ENCODE peak calls at places on chromosomes 2 and 18, in eight cellular contexts. One of them, this sample, is unnamed.

GRCh38 chr2:233439191-233439590 is 84.9 kb downstream of the DGKD start:
- DNase-seq in neural crest cell: no peak
- DNase-seq in fibroblast of mammary gland: peak; percentile 56
- DNase-seq in brain microvascular endothelial cell: no peak
- DNase-seq in ascending aorta: no peak
- DNase-seq in CD4-positive, alpha-beta T cell: no peak
- DNase-seq in pancreas: no peak
- DNase-seq in breast epithelium: no peak
- DNase-seq in this sample: no peak

GRCh38 chr2:24881623-24882022 is 38.4 kb downstream of the ADCY3 start:
- DNase-seq in neural crest cell: no peak
- DNase-seq in fibroblast of mammary gland: no peak
- DNase-seq in brain microvascular endothelial cell: no peak
- DNase-seq in ascending aorta: no peak
- DNase-seq in CD4-positive, alpha-beta T cell: no peak
- DNase-seq in pancreas: no peak
- DNase-seq in breast epithelium: no peak
- DNase-seq in this sample: no peak

GRCh38 chr2:171985076-171985475 is 14.7 kb upstream of the METAP1D start:
- DNase-seq in neural crest cell: no peak
- DNase-seq in fibroblast of mammary gland: no peak
- DNase-seq in brain microvascular endothelial cell: no peak
- DNase-seq in ascending aorta: no peak
- DNase-seq in CD4-positive, alpha-beta T cell: no peak
- DNase-seq in pancreas: no peak
- DNase-seq in breast epithelium: no peak
- DNase-seq in this sample: no peak

GRCh38 chr18:63963610-63964256 is 6.1 kb upstream of the SERPINB8 start:
- DNase-seq in neural crest cell: no peak
- DNase-seq in fibroblast of mammary gland: peak; percentile 73
- DNase-seq in brain microvascular endothelial cell: peak; percentile 54
- DNase-seq in ascending aorta: peak; percentile 69
- DNase-seq in CD4-positive, alpha-beta T cell: peak; percentile 25
- DNase-seq in pancreas: no peak
- DNase-seq in breast epithelium: no peak
- DNase-seq in this sample: no peak

GRCh38 chr18:3995476-3996102 is 459.5 kb downstream of the DLGAP1 start:
- DNase-seq in neural crest cell: peak; percentile 60
- DNase-seq in fibroblast of mammary gland: peak; percentile 83
- DNase-seq in brain microvascular endothelial cell: peak; percentile 33
- DNase-seq in ascending aorta: peak; percentile 71
- DNase-seq in CD4-positive, alpha-beta T cell: peak; percentile 38
- DNase-seq in pancreas: no peak
- DNase-seq in breast epithelium: no peak
- DNase-seq in this sample: peak; percentile 40

GRCh38 chr2:236054125-236054524 is 114.1 kb downstream of the GBX2 start:
- DNase-seq in neural crest cell: no peak
- DNase-seq in fibroblast of mammary gland: peak; percentile 40
- DNase-seq in brain microvascular endothelial cell: no peak
- DNase-seq in ascending aorta: no peak
- DNase-seq in CD4-positive, alpha-beta T cell: no peak
- DNase-seq in pancreas: no peak
- DNase-seq in breast epithelium: no peak
- DNase-seq in this sample: no peak

GRCh38 chr2:9460441-9461017 is 13.8 kb upstream of the IAH1 start:
- DNase-seq in neural crest cell: no peak
- DNase-seq in fibroblast of mammary gland: no peak
- DNase-seq in brain microvascular endothelial cell: no peak
- DNase-seq in ascending aorta: no peak
- DNase-seq in CD4-positive, alpha-beta T cell: no peak
- DNase-seq in pancreas: no peak
- DNase-seq in breast epithelium: no peak
- DNase-seq in this sample: no peak

GRCh38 chr18:51153659-51154371 is 43.7 kb downstream of the MEX3C start:
- DNase-seq in neural crest cell: no peak
- DNase-seq in fibroblast of mammary gland: no peak
- DNase-seq in brain microvascular endothelial cell: no peak
- DNase-seq in ascending aorta: no peak
- DNase-seq in CD4-positive, alpha-beta T cell: peak; percentile 25
- DNase-seq in pancreas: no peak
- DNase-seq in breast epithelium: no peak
- DNase-seq in this sample: no peak

GRCh38 chr2:28224648-28225471 is 167.8 kb upstream of the FOSL2 start:
- DNase-seq in neural crest cell: no peak
- DNase-seq in fibroblast of mammary gland: peak; percentile 93
- DNase-seq in brain microvascular endothelial cell: peak; percentile 18
- DNase-seq in ascending aorta: no peak
- DNase-seq in CD4-positive, alpha-beta T cell: no peak
- DNase-seq in pancreas: no peak
- DNase-seq in breast epithelium: no peak
- DNase-seq in this sample: no peak

GRCh38 chr2:160221391-160222276 is 21.6 kb upstream of the ITGB6 start:
- DNase-seq in neural crest cell: no peak
- DNase-seq in fibroblast of mammary gland: peak; percentile 80
- DNase-seq in brain microvascular endothelial cell: no peak
- DNase-seq in ascending aorta: no peak
- DNase-seq in CD4-positive, alpha-beta T cell: no peak
- DNase-seq in pancreas: no peak
- DNase-seq in breast epithelium: peak; percentile 81
- DNase-seq in this sample: no peak

GRCh38 chr18:58887613-58887963 is 22.9 kb downstream of the ZNF532 start:
- DNase-seq in neural crest cell: no peak
- DNase-seq in fibroblast of mammary gland: no peak
- DNase-seq in brain microvascular endothelial cell: peak; percentile 78
- DNase-seq in ascending aorta: peak; percentile 84
- DNase-seq in CD4-positive, alpha-beta T cell: no peak
- DNase-seq in pancreas: no peak
- DNase-seq in breast epithelium: no peak
- DNase-seq in this sample: no peak

GRCh38 chr18:11728247-11728646 is 39.2 kb downstream of the GNAL start:
- DNase-seq in neural crest cell: no peak
- DNase-seq in fibroblast of mammary gland: peak; percentile 28
- DNase-seq in brain microvascular endothelial cell: peak; percentile 15
- DNase-seq in ascending aorta: no peak
- DNase-seq in CD4-positive, alpha-beta T cell: no peak
- DNase-seq in pancreas: no peak
- DNase-seq in breast epithelium: no peak
- DNase-seq in this sample: no peak

GRCh38 chr2:47056875-47057731 is 98.0 kb downstream of the STPG4 start:
- DNase-seq in neural crest cell: no peak
- DNase-seq in fibroblast of mammary gland: peak; percentile 85
- DNase-seq in brain microvascular endothelial cell: no peak
- DNase-seq in ascending aorta: no peak
- DNase-seq in CD4-positive, alpha-beta T cell: no peak
- DNase-seq in pancreas: no peak
- DNase-seq in breast epithelium: no peak
- DNase-seq in this sample: no peak

GRCh38 chr2:96541753-96542152 is 5.2 kb downstream of the ARID5A start:
- DNase-seq in neural crest cell: no peak
- DNase-seq in fibroblast of mammary gland: no peak
- DNase-seq in brain microvascular endothelial cell: no peak
- DNase-seq in ascending aorta: no peak
- DNase-seq in CD4-positive, alpha-beta T cell: no peak
- DNase-seq in pancreas: no peak
- DNase-seq in breast epithelium: no peak
- DNase-seq in this sample: no peak

GRCh38 chr2:176139170-176139611 is 9.7 kb downstream of the HOXD8 start:
- DNase-seq in neural crest cell: no peak
- DNase-seq in fibroblast of mammary gland: peak; percentile 59
- DNase-seq in brain microvascular endothelial cell: no peak
- DNase-seq in ascending aorta: peak; percentile 56
- DNase-seq in CD4-positive, alpha-beta T cell: no peak
- DNase-seq in pancreas: no peak
- DNase-seq in breast epithelium: no peak
- DNase-seq in this sample: no peak

GRCh38 chr2:149448315-149448714 is 117.9 kb downstream of the LYPD6 start:
- DNase-seq in neural crest cell: no peak
- DNase-seq in fibroblast of mammary gland: no peak
- DNase-seq in brain microvascular endothelial cell: no peak
- DNase-seq in ascending aorta: no peak
- DNase-seq in CD4-positive, alpha-beta T cell: no peak
- DNase-seq in pancreas: no peak
- DNase-seq in breast epithelium: no peak
- DNase-seq in this sample: no peak

GRCh38 chr2:191497822-191498221 is 180.1 kb upstream of the NABP1 start:
- DNase-seq in neural crest cell: no peak
- DNase-seq in fibroblast of mammary gland: no peak
- DNase-seq in brain microvascular endothelial cell: no peak
- DNase-seq in ascending aorta: no peak
- DNase-seq in CD4-positive, alpha-beta T cell: no peak
- DNase-seq in pancreas: no peak
- DNase-seq in breast epithelium: no peak
- DNase-seq in this sample: no peak

GRCh38 chr2:191499874-191500565 is 177.9 kb upstream of the NABP1 start:
- DNase-seq in neural crest cell: no peak
- DNase-seq in fibroblast of mammary gland: peak; percentile 76
- DNase-seq in brain microvascular endothelial cell: no peak
- DNase-seq in ascending aorta: no peak
- DNase-seq in CD4-positive, alpha-beta T cell: no peak
- DNase-seq in pancreas: no peak
- DNase-seq in breast epithelium: no peak
- DNase-seq in this sample: no peak

GRCh38 chr2:191500566-191501389 is 177.2 kb upstream of the NABP1 start:
- DNase-seq in neural crest cell: no peak
- DNase-seq in fibroblast of mammary gland: no peak
- DNase-seq in brain microvascular endothelial cell: no peak
- DNase-seq in ascending aorta: no peak
- DNase-seq in CD4-positive, alpha-beta T cell: no peak
- DNase-seq in pancreas: peak; percentile 59
- DNase-seq in breast epithelium: no peak
- DNase-seq in this sample: no peak

GRCh38 chr2:191499050-191499449 is 178.9 kb upstream of the NABP1 start:
- DNase-seq in neural crest cell: no peak
- DNase-seq in fibroblast of mammary gland: no peak
- DNase-seq in brain microvascular endothelial cell: no peak
- DNase-seq in ascending aorta: no peak
- DNase-seq in CD4-positive, alpha-beta T cell: no peak
- DNase-seq in pancreas: no peak
- DNase-seq in breast epithelium: no peak
- DNase-seq in this sample: no peak

DNA sequence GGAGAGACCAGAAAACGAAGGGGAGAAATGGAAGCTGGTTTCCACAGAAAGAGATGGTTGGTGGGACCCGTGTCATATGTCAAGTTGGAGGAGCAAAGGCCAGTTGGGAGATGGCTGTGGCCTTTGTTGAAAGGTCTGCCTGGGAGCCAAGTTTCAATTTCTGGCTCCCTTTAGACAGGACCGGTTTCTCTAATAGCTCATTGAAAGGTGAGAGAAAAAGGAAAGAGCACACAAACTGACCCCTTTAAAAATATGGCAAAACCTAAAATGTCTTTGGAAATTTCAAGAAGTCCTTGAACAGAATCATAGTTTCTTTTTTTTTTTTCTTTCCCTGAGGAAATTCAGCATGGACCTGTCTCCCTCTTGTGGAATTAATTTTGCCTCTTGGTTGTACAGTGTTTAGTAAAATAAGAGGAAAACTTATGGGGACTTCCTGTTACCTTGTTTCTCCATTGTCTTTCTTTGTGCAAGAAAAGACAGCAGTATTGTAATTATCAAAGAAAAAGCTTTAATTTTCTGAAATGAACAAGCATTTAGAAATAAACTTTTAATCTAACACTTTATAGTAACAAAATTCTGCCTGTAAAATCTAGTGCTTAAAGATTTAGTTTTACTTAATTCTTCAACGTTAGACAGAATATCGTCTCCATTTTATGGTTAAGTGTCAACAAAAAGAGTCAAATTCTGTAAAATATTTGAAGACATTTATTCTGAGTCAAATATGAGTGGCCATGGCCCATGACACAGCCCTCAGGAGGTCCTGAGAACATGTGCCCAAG is 176.4 kb upstream of the NABP1 start:
- DNase-seq in neural crest cell: no peak
- DNase-seq in fibroblast of mammary gland: peak; percentile 75
- DNase-seq in brain microvascular endothelial cell: peak; percentile 11
- DNase-seq in ascending aorta: no peak
- DNase-seq in CD4-positive, alpha-beta T cell: no peak
- DNase-seq in pancreas: no peak
- DNase-seq in breast epithelium: no peak
- DNase-seq in this sample: no peak
- TF ChIP-seq CTCF in neural crest cell: peak; percentile 71
- TF ChIP-seq CTCF in fibroblast of mammary gland: peak; percentile 74
- TF ChIP-seq CTCF in brain microvascular endothelial cell: peak; percentile 48
- TF ChIP-seq CTCF in ascending aorta: peak; percentile 75
- TF ChIP-seq CTCF in CD4-positive, alpha-beta T cell: no peak
- TF ChIP-seq CTCF in pancreas: peak; percentile 60
- TF ChIP-seq CTCF in breast epithelium: peak; percentile 68
- TF ChIP-seq CTCF in this sample: no peak

DNA sequence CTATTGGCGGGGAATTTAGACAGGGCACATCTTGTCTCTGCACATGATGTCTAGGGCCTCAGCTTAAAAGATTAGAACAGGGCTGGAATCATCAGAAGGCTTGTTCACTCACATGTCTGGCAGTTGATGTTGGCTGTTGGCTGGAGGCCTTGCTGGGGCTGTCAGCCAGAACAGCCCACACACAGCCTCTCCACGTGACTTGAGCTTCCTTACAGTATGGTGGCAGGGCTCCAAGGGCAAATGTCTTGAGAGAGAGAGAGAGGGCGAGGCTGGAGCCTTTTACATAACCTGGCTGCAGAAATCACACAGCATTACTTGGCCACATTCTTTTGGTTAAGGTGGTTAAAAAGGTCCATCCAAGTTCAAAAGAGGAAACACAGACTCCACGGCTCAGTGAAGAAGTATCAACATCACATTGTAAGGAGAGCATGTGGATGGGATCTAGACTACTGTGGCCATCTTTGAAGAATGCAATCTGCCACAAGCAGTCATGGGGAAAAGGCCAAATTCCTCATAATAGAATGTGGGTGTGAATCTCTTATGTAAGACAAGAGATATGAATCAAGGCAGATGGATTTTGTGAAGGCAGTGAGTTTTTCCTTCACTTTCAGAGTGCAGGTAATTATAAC is 30.4 kb downstream of the SRSF7 start:
- DNase-seq in neural crest cell: no peak
- DNase-seq in fibroblast of mammary gland: peak; percentile 97
- DNase-seq in brain microvascular endothelial cell: peak; percentile 92
- DNase-seq in ascending aorta: peak; percentile 78
- DNase-seq in CD4-positive, alpha-beta T cell: no peak
- DNase-seq in pancreas: no peak
- DNase-seq in breast epithelium: peak; percentile 73
- DNase-seq in this sample: peak; percentile 42
- TF ChIP-seq CTCF in neural crest cell: no peak
- TF ChIP-seq CTCF in fibroblast of mammary gland: no peak
- TF ChIP-seq CTCF in brain microvascular endothelial cell: no peak
- TF ChIP-seq CTCF in ascending aorta: no peak
- TF ChIP-seq CTCF in CD4-positive, alpha-beta T cell: no peak
- TF ChIP-seq CTCF in pancreas: no peak
- TF ChIP-seq CTCF in breast epithelium: no peak
- TF ChIP-seq CTCF in this sample: no peak

GRCh38 chr2:183248866-183249567 is 124.8 kb downstream of the NUP35 start:
- DNase-seq in neural crest cell: no peak
- DNase-seq in fibroblast of mammary gland: peak; percentile 51
- DNase-seq in brain microvascular endothelial cell: peak; percentile 4
- DNase-seq in ascending aorta: no peak
- DNase-seq in CD4-positive, alpha-beta T cell: no peak
- DNase-seq in pancreas: no peak
- DNase-seq in breast epithelium: no peak
- DNase-seq in this sample: no peak
- TF ChIP-seq CTCF in neural crest cell: peak; percentile 75
- TF ChIP-seq CTCF in fibroblast of mammary gland: peak; percentile 49
- TF ChIP-seq CTCF in brain microvascular endothelial cell: peak; percentile 33
- TF ChIP-seq CTCF in ascending aorta: peak; percentile 43
- TF ChIP-seq CTCF in CD4-positive, alpha-beta T cell: peak; percentile 57
- TF ChIP-seq CTCF in pancreas: peak; percentile 25
- TF ChIP-seq CTCF in breast epithelium: peak; percentile 38
- TF ChIP-seq CTCF in this sample: no peak

GRCh38 chr2:164479460-164479859 is 141.8 kb downstream of the GRB14 start:
- DNase-seq in neural crest cell: peak; percentile 30
- DNase-seq in fibroblast of mammary gland: peak; percentile 40
- DNase-seq in brain microvascular endothelial cell: peak; percentile 30
- DNase-seq in ascending aorta: no peak
- DNase-seq in CD4-positive, alpha-beta T cell: no peak
- DNase-seq in pancreas: no peak
- DNase-seq in breast epithelium: no peak
- DNase-seq in this sample: no peak
- TF ChIP-seq CTCF in neural crest cell: peak; percentile 78
- TF ChIP-seq CTCF in fibroblast of mammary gland: peak; percentile 32
- TF ChIP-seq CTCF in brain microvascular endothelial cell: peak; percentile 64
- TF ChIP-seq CTCF in ascending aorta: peak; percentile 42
- TF ChIP-seq CTCF in CD4-positive, alpha-beta T cell: no peak
- TF ChIP-seq CTCF in pancreas: no peak
- TF ChIP-seq CTCF in breast epithelium: peak; percentile 13
- TF ChIP-seq CTCF in this sample: no peak